ENCODE peak calls at places on chromosomes 3 and 15, in five cellular contexts. One of them, this sample, is unnamed.
A peak's percentile ranks its signal among the peaks of the same experiment; 100 is the strongest.

GRCh38 chr15:63495343-63495742 is 9.1 kb upstream of the USP3 start:
- DNase-seq in AG08396: no peak
- DNase-seq in stimulated activated CD4-positive, alpha-beta T cell treated with anti-CD3 and anti-CD28 coated beads, TNF-alpha, amount 100 ng/mL, for 24 hours: no peak
- DNase-seq in putamen: no peak
- DNase-seq in CD4-positive, alpha-beta T cell: no peak
- DNase-seq in this sample: no peak

GRCh38 chr3:40317061-40317676 is 7.7 kb downstream of the EIF1B start:
- DNase-seq in CD4-positive, alpha-beta T cell: peak; percentile 5
- DNase-seq in AG08396: peak; percentile 36
- DNase-seq in putamen: peak; percentile 58
- DNase-seq in stimulated activated CD4-positive, alpha-beta T cell treated with anti-CD3 and anti-CD28 coated beads, TNF-alpha, amount 100 ng/mL, for 24 hours: peak; percentile 7
- DNase-seq in this sample: peak; percentile 37

GRCh38 chr3:197298858-197299854 is 744 bp upstream of the DLG1 start:
- DNase-seq in putamen: no peak
- DNase-seq in stimulated activated CD4-positive, alpha-beta T cell treated with anti-CD3 and anti-CD28 coated beads, TNF-alpha, amount 100 ng/mL, for 24 hours: peak; percentile 32
- DNase-seq in AG08396: peak; percentile 15
- DNase-seq in CD4-positive, alpha-beta T cell: no peak
- DNase-seq in this sample: no peak

GRCh38 chr15:71103102-71103676 is 12.1 kb upstream of the THSD4 start:
- DNase-seq in putamen: no peak
- DNase-seq in CD4-positive, alpha-beta T cell: no peak
- DNase-seq in AG08396: peak; percentile 53
- DNase-seq in stimulated activated CD4-positive, alpha-beta T cell treated with anti-CD3 and anti-CD28 coated beads, TNF-alpha, amount 100 ng/mL, for 24 hours: no peak
- DNase-seq in this sample: no peak

GRCh38 chr3:65177879-65178484 is 490.2 kb upstream of the ADAMTS9 start:
- DNase-seq in AG08396: peak; percentile 9
- DNase-seq in stimulated activated CD4-positive, alpha-beta T cell treated with anti-CD3 and anti-CD28 coated beads, TNF-alpha, amount 100 ng/mL, for 24 hours: no peak
- DNase-seq in putamen: no peak
- DNase-seq in CD4-positive, alpha-beta T cell: no peak
- DNase-seq in this sample: no peak

GRCh38 chr15:49900036-49900435 is 219.0 kb downstream of the ATP8B4 start:
- DNase-seq in AG08396: no peak
- DNase-seq in putamen: no peak
- DNase-seq in CD4-positive, alpha-beta T cell: no peak
- DNase-seq in stimulated activated CD4-positive, alpha-beta T cell treated with anti-CD3 and anti-CD28 coated beads, TNF-alpha, amount 100 ng/mL, for 24 hours: no peak
- DNase-seq in this sample: no peak

GRCh38 chr3:108818404-108818803 is 4.2 kb upstream of the TRAT1 start:
- DNase-seq in AG08396: peak; percentile 2
- DNase-seq in CD4-positive, alpha-beta T cell: peak; percentile 39
- DNase-seq in stimulated activated CD4-positive, alpha-beta T cell treated with anti-CD3 and anti-CD28 coated beads, TNF-alpha, amount 100 ng/mL, for 24 hours: peak; percentile 33
- DNase-seq in putamen: no peak
- DNase-seq in this sample: no peak

GRCh38 chr3:177300039-177300833 is 103.0 kb upstream of the TBL1XR1 start:
- DNase-seq in stimulated activated CD4-positive, alpha-beta T cell treated with anti-CD3 and anti-CD28 coated beads, TNF-alpha, amount 100 ng/mL, for 24 hours: no peak
- DNase-seq in AG08396: no peak
- DNase-seq in putamen: no peak
- DNase-seq in CD4-positive, alpha-beta T cell: no peak
- DNase-seq in this sample: peak; percentile 4

GRCh38 chr3:61736506-61736905 is 175.1 kb downstream of the PTPRG start:
- DNase-seq in putamen: no peak
- DNase-seq in stimulated activated CD4-positive, alpha-beta T cell treated with anti-CD3 and anti-CD28 coated beads, TNF-alpha, amount 100 ng/mL, for 24 hours: no peak
- DNase-seq in CD4-positive, alpha-beta T cell: no peak
- DNase-seq in AG08396: no peak
- DNase-seq in this sample: no peak

GRCh38 chr15:51438526-51438925 is 97.1 kb downstream of the GLDN start:
- DNase-seq in stimulated activated CD4-positive, alpha-beta T cell treated with anti-CD3 and anti-CD28 coated beads, TNF-alpha, amount 100 ng/mL, for 24 hours: no peak
- DNase-seq in putamen: no peak
- DNase-seq in CD4-positive, alpha-beta T cell: no peak
- DNase-seq in AG08396: no peak
- DNase-seq in this sample: no peak

GRCh38 chr15:70258369-70259029 is 160.8 kb upstream of the TLE3 start:
- DNase-seq in putamen: no peak
- DNase-seq in stimulated activated CD4-positive, alpha-beta T cell treated with anti-CD3 and anti-CD28 coated beads, TNF-alpha, amount 100 ng/mL, for 24 hours: peak; percentile 85
- DNase-seq in AG08396: no peak
- DNase-seq in CD4-positive, alpha-beta T cell: peak; percentile 27
- DNase-seq in this sample: no peak

GRCh38 chr15:49040151-49040550 is 6.1 kb downstream of the SECISBP2L start:
- DNase-seq in AG08396: no peak
- DNase-seq in CD4-positive, alpha-beta T cell: no peak
- DNase-seq in putamen: peak; percentile 69
- DNase-seq in stimulated activated CD4-positive, alpha-beta T cell treated with anti-CD3 and anti-CD28 coated beads, TNF-alpha, amount 100 ng/mL, for 24 hours: no peak
- DNase-seq in this sample: no peak

GRCh38 chr3:100425321-100425720 is 24.0 kb downstream of the LNP1 start:
- DNase-seq in AG08396: no peak
- DNase-seq in stimulated activated CD4-positive, alpha-beta T cell treated with anti-CD3 and anti-CD28 coated beads, TNF-alpha, amount 100 ng/mL, for 24 hours: no peak
- DNase-seq in putamen: no peak
- DNase-seq in CD4-positive, alpha-beta T cell: no peak
- DNase-seq in this sample: no peak

GRCh38 chr3:42532229-42532628 is 29.8 kb downstream of the VIPR1 start:
- DNase-seq in CD4-positive, alpha-beta T cell: no peak
- DNase-seq in putamen: no peak
- DNase-seq in stimulated activated CD4-positive, alpha-beta T cell treated with anti-CD3 and anti-CD28 coated beads, TNF-alpha, amount 100 ng/mL, for 24 hours: no peak
- DNase-seq in AG08396: no peak
- DNase-seq in this sample: no peak

GRCh38 chr15:57150066-57150865 is 226.0 kb upstream of the CGNL1 start:
- DNase-seq in putamen: no peak
- DNase-seq in CD4-positive, alpha-beta T cell: no peak
- DNase-seq in AG08396: no peak
- DNase-seq in stimulated activated CD4-positive, alpha-beta T cell treated with anti-CD3 and anti-CD28 coated beads, TNF-alpha, amount 100 ng/mL, for 24 hours: no peak
- DNase-seq in this sample: no peak

GRCh38 chr3:147395975-147396708 is 10.2 kb downstream of the ZIC4 start:
- DNase-seq in AG08396: no peak
- DNase-seq in CD4-positive, alpha-beta T cell: no peak
- DNase-seq in stimulated activated CD4-positive, alpha-beta T cell treated with anti-CD3 and anti-CD28 coated beads, TNF-alpha, amount 100 ng/mL, for 24 hours: no peak
- DNase-seq in putamen: no peak
- DNase-seq in this sample: no peak

GRCh38 chr3:38645601-38646000 is 3.9 kb downstream of the SCN5A start:
- DNase-seq in CD4-positive, alpha-beta T cell: no peak
- DNase-seq in AG08396: no peak
- DNase-seq in putamen: no peak
- DNase-seq in stimulated activated CD4-positive, alpha-beta T cell treated with anti-CD3 and anti-CD28 coated beads, TNF-alpha, amount 100 ng/mL, for 24 hours: no peak
- DNase-seq in this sample: no peak

GRCh38 chr3:137110392-137110996 is 152.7 kb downstream of the IL20RB start:
- DNase-seq in AG08396: peak; percentile 42
- DNase-seq in putamen: no peak
- DNase-seq in CD4-positive, alpha-beta T cell: no peak
- DNase-seq in stimulated activated CD4-positive, alpha-beta T cell treated with anti-CD3 and anti-CD28 coated beads, TNF-alpha, amount 100 ng/mL, for 24 hours: no peak
- DNase-seq in this sample: no peak

GRCh38 chr3:55910543-55910942 is 423.4 kb upstream of the WNT5A start:
- DNase-seq in putamen: no peak
- DNase-seq in stimulated activated CD4-positive, alpha-beta T cell treated with anti-CD3 and anti-CD28 coated beads, TNF-alpha, amount 100 ng/mL, for 24 hours: no peak
- DNase-seq in AG08396: no peak
- DNase-seq in CD4-positive, alpha-beta T cell: no peak
- DNase-seq in this sample: no peak

GRCh38 chr3:13479332-13479581 is 849 bp upstream of the HDAC11 start:
- DNase-seq in putamen: peak; percentile 97
- DNase-seq in stimulated activated CD4-positive, alpha-beta T cell treated with anti-CD3 and anti-CD28 coated beads, TNF-alpha, amount 100 ng/mL, for 24 hours: peak; percentile 43
- DNase-seq in CD4-positive, alpha-beta T cell: no peak
- DNase-seq in AG08396: peak; percentile 63
- DNase-seq in this sample: no peak

GRCh38 chr3:174619244-174619643 is 239.9 kb upstream of the NAALADL2 start:
- DNase-seq in stimulated activated CD4-positive, alpha-beta T cell treated with anti-CD3 and anti-CD28 coated beads, TNF-alpha, amount 100 ng/mL, for 24 hours: no peak
- DNase-seq in AG08396: no peak
- DNase-seq in putamen: no peak
- DNase-seq in CD4-positive, alpha-beta T cell: no peak
- DNase-seq in this sample: no peak

GRCh38 chr3:123618768-123619484 is 34.1 kb upstream of the HACD2 start:
- DNase-seq in putamen: peak; percentile 69
- DNase-seq in CD4-positive, alpha-beta T cell: no peak
- DNase-seq in stimulated activated CD4-positive, alpha-beta T cell treated with anti-CD3 and anti-CD28 coated beads, TNF-alpha, amount 100 ng/mL, for 24 hours: no peak
- DNase-seq in AG08396: no peak
- DNase-seq in this sample: peak; percentile 39

GRCh38 chr3:76131396-76132153 is 346.2 kb upstream of the ZNF717 start:
- DNase-seq in stimulated activated CD4-positive, alpha-beta T cell treated with anti-CD3 and anti-CD28 coated beads, TNF-alpha, amount 100 ng/mL, for 24 hours: no peak
- DNase-seq in AG08396: peak; percentile 8
- DNase-seq in CD4-positive, alpha-beta T cell: no peak
- DNase-seq in putamen: no peak
- DNase-seq in this sample: no peak

GRCh38 chr15:89445553-89445952 is 50.8 kb downstream of the RHCG start:
- DNase-seq in CD4-positive, alpha-beta T cell: no peak
- DNase-seq in putamen: no peak
- DNase-seq in AG08396: no peak
- DNase-seq in stimulated activated CD4-positive, alpha-beta T cell treated with anti-CD3 and anti-CD28 coated beads, TNF-alpha, amount 100 ng/mL, for 24 hours: no peak
- DNase-seq in this sample: no peak

GRCh38 chr3:31161889-31162288 is 267.4 kb upstream of the GADL1 start:
- DNase-seq in putamen: no peak
- DNase-seq in CD4-positive, alpha-beta T cell: no peak
- DNase-seq in AG08396: no peak
- DNase-seq in stimulated activated CD4-positive, alpha-beta T cell treated with anti-CD3 and anti-CD28 coated beads, TNF-alpha, amount 100 ng/mL, for 24 hours: no peak
- DNase-seq in this sample: no peak

GRCh38 chr15:33964665-33965040 is 3.6 kb upstream of the CHRM5 start:
- DNase-seq in stimulated activated CD4-positive, alpha-beta T cell treated with anti-CD3 and anti-CD28 coated beads, TNF-alpha, amount 100 ng/mL, for 24 hours: no peak
- DNase-seq in AG08396: no peak
- DNase-seq in CD4-positive, alpha-beta T cell: no peak
- DNase-seq in putamen: no peak
- DNase-seq in this sample: no peak

GRCh38 chr15:59688383-59688887 is 685 bp downstream of the BNIP2 start:
- DNase-seq in CD4-positive, alpha-beta T cell: no peak
- DNase-seq in stimulated activated CD4-positive, alpha-beta T cell treated with anti-CD3 and anti-CD28 coated beads, TNF-alpha, amount 100 ng/mL, for 24 hours: no peak
- DNase-seq in AG08396: peak; percentile 36
- DNase-seq in putamen: no peak
- DNase-seq in this sample: no peak

GRCh38 chr3:112512320-112512719 is 13.0 kb upstream of the BTLA start:
- DNase-seq in AG08396: no peak
- DNase-seq in stimulated activated CD4-positive, alpha-beta T cell treated with anti-CD3 and anti-CD28 coated beads, TNF-alpha, amount 100 ng/mL, for 24 hours: no peak
- DNase-seq in putamen: no peak
- DNase-seq in CD4-positive, alpha-beta T cell: no peak
- DNase-seq in this sample: no peak

GRCh38 chr3:132749786-132750185 is 27.6 kb upstream of the NPHP3 start:
- DNase-seq in putamen: no peak
- DNase-seq in AG08396: no peak
- DNase-seq in CD4-positive, alpha-beta T cell: no peak
- DNase-seq in stimulated activated CD4-positive, alpha-beta T cell treated with anti-CD3 and anti-CD28 coated beads, TNF-alpha, amount 100 ng/mL, for 24 hours: no peak
- DNase-seq in this sample: no peak

GRCh38 chr3:113601240-113601639 is 68.9 kb downstream of the SIDT1 start:
- DNase-seq in CD4-positive, alpha-beta T cell: no peak
- DNase-seq in stimulated activated CD4-positive, alpha-beta T cell treated with anti-CD3 and anti-CD28 coated beads, TNF-alpha, amount 100 ng/mL, for 24 hours: no peak
- DNase-seq in putamen: no peak
- DNase-seq in AG08396: no peak
- DNase-seq in this sample: no peak

GRCh38 chr3:106119691-106120090 is 250.9 kb upstream of the CBLB start:
- DNase-seq in AG08396: no peak
- DNase-seq in CD4-positive, alpha-beta T cell: no peak
- DNase-seq in putamen: no peak
- DNase-seq in stimulated activated CD4-positive, alpha-beta T cell treated with anti-CD3 and anti-CD28 coated beads, TNF-alpha, amount 100 ng/mL, for 24 hours: peak; percentile 2
- DNase-seq in this sample: no peak

GRCh38 chr3:14949126-14949525 is 1.7 kb downstream of the NR2C2 start:
- DNase-seq in AG08396: peak; percentile 16
- DNase-seq in CD4-positive, alpha-beta T cell: no peak
- DNase-seq in stimulated activated CD4-positive, alpha-beta T cell treated with anti-CD3 and anti-CD28 coated beads, TNF-alpha, amount 100 ng/mL, for 24 hours: no peak
- DNase-seq in putamen: no peak
- DNase-seq in this sample: no peak

GRCh38 chr3:67083277-67083676 is 85.2 kb downstream of the KBTBD8 start:
- DNase-seq in putamen: no peak
- DNase-seq in stimulated activated CD4-positive, alpha-beta T cell treated with anti-CD3 and anti-CD28 coated beads, TNF-alpha, amount 100 ng/mL, for 24 hours: peak; percentile 29
- DNase-seq in CD4-positive, alpha-beta T cell: no peak
- DNase-seq in AG08396: no peak
- DNase-seq in this sample: no peak

GRCh38 chr15:95261546-95261945 is 1030.2 kb downstream of the MCTP2 start:
- DNase-seq in CD4-positive, alpha-beta T cell: no peak
- DNase-seq in stimulated activated CD4-positive, alpha-beta T cell treated with anti-CD3 and anti-CD28 coated beads, TNF-alpha, amount 100 ng/mL, for 24 hours: no peak
- DNase-seq in putamen: no peak
- DNase-seq in AG08396: no peak
- DNase-seq in this sample: no peak

GRCh38 chr15:84891339-84891738 is 6.9 kb downstream of the SLC28A1 start:
- DNase-seq in AG08396: no peak
- DNase-seq in CD4-positive, alpha-beta T cell: no peak
- DNase-seq in stimulated activated CD4-positive, alpha-beta T cell treated with anti-CD3 and anti-CD28 coated beads, TNF-alpha, amount 100 ng/mL, for 24 hours: no peak
- DNase-seq in putamen: no peak
- DNase-seq in this sample: no peak

GRCh38 chr15:91866371-91866905 is 12.9 kb downstream of the SLCO3A1 start:
- DNase-seq in stimulated activated CD4-positive, alpha-beta T cell treated with anti-CD3 and anti-CD28 coated beads, TNF-alpha, amount 100 ng/mL, for 24 hours: no peak
- DNase-seq in putamen: no peak
- DNase-seq in CD4-positive, alpha-beta T cell: no peak
- DNase-seq in AG08396: no peak
- DNase-seq in this sample: no peak

This sample was measured in AG04450.